ENCODE peak calls at places on chromosomes 5 and 9, in four cellular contexts. One of them, this sample, is unnamed.

GRCh38 chr5:67510204-67510603 is 313.6 kb upstream of the CD180 start:
- DNase-seq in B cell: no peak
- DNase-seq in AG08396: no peak
- DNase-seq in AML-193: no peak
- DNase-seq in this sample: no peak

GRCh38 chr9:75993434-75993833 is 103.0 kb downstream of the PCSK5 start:
- DNase-seq in B cell: no peak
- DNase-seq in AG08396: no peak
- DNase-seq in AML-193: no peak
- DNase-seq in this sample: no peak

GRCh38 chr9:91907387-91908292 is 42.4 kb downstream of the ROR2 start:
- DNase-seq in AML-193: no peak
- DNase-seq in B cell: no peak
- DNase-seq in AG08396: no peak
- DNase-seq in this sample: no peak

GRCh38 chr5:126509339-126509738 is 85.7 kb downstream of the ALDH7A1 start:
- DNase-seq in B cell: no peak
- DNase-seq in AML-193: no peak
- DNase-seq in AG08396: no peak
- DNase-seq in this sample: no peak

GRCh38 chr9:127835930-127836586 is 18.4 kb downstream of the ENG start:
- DNase-seq in AG08396: peak
- DNase-seq in AML-193: no peak
- DNase-seq in B cell: no peak
- DNase-seq in this sample: no peak

GRCh38 chr5:172383231-172383802 is 71.0 kb downstream of the SH3PXD2B start:
- DNase-seq in AML-193: no peak
- DNase-seq in B cell: no peak
- DNase-seq in AG08396: peak
- DNase-seq in this sample: no peak

GRCh38 chr9:3768698-3769458 is 243.1 kb upstream of the RFX3 start:
- DNase-seq in AG08396: no peak
- DNase-seq in B cell: no peak
- DNase-seq in AML-193: no peak
- DNase-seq in this sample: no peak

GRCh38 chr5:179115307-179115706 is 55.1 kb downstream of the ZNF354C start:
- DNase-seq in B cell: no peak
- DNase-seq in AML-193: no peak
- DNase-seq in AG08396: peak
- DNase-seq in this sample: no peak

GRCh38 chr5:8845316-8845715 is 700.6 kb downstream of the SEMA5A start:
- DNase-seq in AML-193: no peak
- DNase-seq in AG08396: peak
- DNase-seq in B cell: no peak
- DNase-seq in this sample: no peak

GRCh38 chr5:133425183-133425582 is 187.2 kb downstream of the FSTL4 start:
- DNase-seq in AML-193: no peak
- DNase-seq in B cell: no peak
- DNase-seq in AG08396: no peak
- DNase-seq in this sample: no peak

GRCh38 chr5:76811214-76811613 is 7.6 kb upstream of the F2RL1 start:
- DNase-seq in B cell: no peak
- DNase-seq in AML-193: no peak
- DNase-seq in AG08396: peak
- DNase-seq in this sample: no peak

GRCh38 chr5:168962323-168962722 is 338.6 kb downstream of the SLIT3 start:
- DNase-seq in B cell: no peak
- DNase-seq in AML-193: no peak
- DNase-seq in AG08396: no peak
- DNase-seq in this sample: no peak

GRCh38 chr5:77076961-77077820 is 9.9 kb downstream of the ZBED3 start:
- DNase-seq in AML-193: no peak
- DNase-seq in B cell: peak
- DNase-seq in AG08396: peak
- DNase-seq in this sample: no peak

GRCh38 chr5:72268753-72269410 is 51.2 kb downstream of the MRPS27 start:
- DNase-seq in B cell: peak
- DNase-seq in AG08396: peak
- DNase-seq in AML-193: peak
- DNase-seq in this sample: no peak

This sample was measured in gastrocnemius medialis.